ENCODE peak calls at places on chromosomes 13 and 19, in four cellular contexts. J is transverse colon, H is stomach, Q is IMR-90. G is an unnamed sample.

GRCh38 chr13:59607780-59608233 is 555.9 kb downstream of the DIAPH3 start:
- DNase-seq in J (no peak), Q (no peak), H (no peak), G (no peak)

GRCh38 chr13:40404407-40404806 is 262.0 kb downstream of the FOXO1 start:
- DNase-seq in Q (no peak), H (no peak), J (no peak), G (no peak)

GRCh38 chr13:91248249-91248648 is 99.2 kb upstream of the MIR17HG start:
- DNase-seq in J (no peak), H (no peak), Q (no peak), G (no peak)

GRCh38 chr19:56596676-56597075 is 1.6 kb downstream of the ZNF71 start:
- DNase-seq in Q (no peak), H (no peak), J (no peak), G (no peak)

GRCh38 chr19:4369109-4369887 is 25.9 kb downstream of the MPND start:
- DNase-seq in H (peak), Q (no peak), J (peak), G (peak)

GRCh38 chr13:104594801-104595200 is 1528.6 kb upstream of the SLC10A2 start:
- DNase-seq in Q (no peak), J (no peak), H (no peak), G (no peak)

GRCh38 chr13:113972451-113973217 is 1.2 kb downstream of the C13orf46 start:
- DNase-seq in H (no peak), Q (peak), J (no peak), G (no peak)

GRCh38 chr19:4575267-4575793 is 15.8 kb upstream of the SEMA6B start:
- DNase-seq in J (no peak), Q (peak), H (no peak), G (peak)

GRCh38 chr19:413756-414420 is 4.9 kb upstream of the C2CD4C start:
- DNase-seq in J (no peak), H (no peak), Q (no peak), G (peak)

GRCh38 chr13:62611343-62611742 is 1195.7 kb upstream of the PCDH20 start:
- DNase-seq in H (no peak), Q (no peak), J (no peak), G (no peak)

GRCh38 chr19:41616785-41617621 is 9.9 kb downstream of the CEACAM4 start:
- DNase-seq in Q (peak), H (no peak), J (no peak), G (no peak)

GRCh38 chr13:85303630-85304029 is 495.6 kb downstream of the SLITRK6 start:
- DNase-seq in H (no peak), Q (no peak), J (no peak), G (no peak)

GRCh38 chr13:74070065-74070464 is 64.1 kb downstream of the KLF12 start:
- DNase-seq in H (no peak), J (no peak), Q (no peak), G (no peak)

GRCh38 chr13:110818747-110819146 is 96.1 kb downstream of the ANKRD10 start:
- DNase-seq in Q (no peak), J (no peak), H (no peak), G (no peak)

GRCh38 chr19:32471095-32471494 is 65.5 kb downstream of the DPY19L3 start:
- DNase-seq in J (no peak), Q (no peak), H (no peak), G (no peak)

GRCh38 chr19:55160986-55161365 is 3.4 kb upstream of the TNNI3 start:
- DNase-seq in Q (no peak), J (no peak), H (no peak), G (no peak)

GRCh38 chr13:34655554-34655953 is 286.5 kb upstream of the NBEA start:
- DNase-seq in H (no peak), J (no peak), Q (no peak), G (no peak)

GRCh38 chr13:23488442-23488841 is 54.9 kb upstream of the SACS start:
- DNase-seq in Q (peak), J (no peak), H (no peak), G (no peak)

GRCh38 chr19:34662919-34663318 is 14.0 kb downstream of the SCGB2B2 start:
- DNase-seq in Q (no peak), J (no peak), H (no peak), G (no peak)

GRCh38 chr13:39148513-39148961 is 110.3 kb downstream of the NHLRC3 start:
- DNase-seq in J (no peak), Q (no peak), H (no peak), G (no peak)

GRCh38 chr19:34505321-34506025 is 23.9 kb downstream of the WTIP start:
- DNase-seq in Q (no peak), H (no peak), J (no peak), G (peak)

GRCh38 chr13:40662866-40663265 is 3.6 kb downstream of the FOXO1 start:
- DNase-seq in H (no peak), J (no peak), Q (no peak), G (no peak)

GRCh38 chr19:39413269-39413902 is 917 bp downstream of the PLEKHG2 start:
- DNase-seq in H (no peak), Q (peak), J (peak), G (peak)

GRCh38 chr13:59776924-59777690 is 386.6 kb downstream of the DIAPH3 start:
- DNase-seq in Q (peak), H (no peak), J (no peak), G (no peak)

GRCh38 chr13:41059896-41060722 is 1.2 kb upstream of the WBP4 start:
- DNase-seq in H (peak), Q (peak), J (peak), G (peak)

GRCh38 chr13:75723927-75724326 is 87.8 kb downstream of the LMO7 start:
- DNase-seq in J (no peak), H (no peak), Q (no peak), G (no peak)

GRCh38 chr13:75635101-75635620 is 969 bp upstream of the LMO7 start:
- DNase-seq in H (no peak), Q (no peak), J (no peak), G (no peak)

GRCh38 chr19:33062902-33063301 is 1.8 kb downstream of the RHPN2 start:
- DNase-seq in Q (no peak), J (no peak), H (no peak), G (no peak)

GRCh38 chr13:71797487-71797886 is 69.5 kb downstream of the DACH1 start:
- DNase-seq in Q (no peak), J (no peak), H (no peak), G (no peak)

GRCh38 chr19:15177269-15178116 is 23.3 kb downstream of the NOTCH3 start:
- DNase-seq in J (peak), H (peak), Q (peak), G (peak)

GRCh38 chr13:49110122-49110831 is 109.9 kb upstream of the MLNR start:
- DNase-seq in H (peak), J (peak), Q (peak), G (no peak)

GRCh38 chr13:21674271-21675009 is 3.6 kb downstream of the FGF9 start:
- DNase-seq in H (no peak), Q (no peak), J (peak), G (peak)

GRCh38 chr13:109396266-109396665 is 390.1 kb downstream of the IRS2 start:
- DNase-seq in J (no peak), Q (no peak), H (no peak), G (no peak)

GRCh38 chr19:53671621-53672111 is 39.9 kb downstream of the DPRX start:
- DNase-seq in H (no peak), J (no peak), Q (no peak), G (no peak)

GRCh38 chr13:49651775-49652690 is 23.7 kb downstream of the ARL11 start:
- DNase-seq in H (no peak), J (no peak), Q (no peak), G (no peak)

GRCh38 chr19:28598861-28599260 is 614.1 kb downstream of the UQCRFS1 start:
- DNase-seq in J (no peak), H (no peak), Q (no peak), G (no peak)

GRCh38 chr13:106118996-106119395 is 416.5 kb downstream of the EFNB2 start:
- DNase-seq in J (no peak), H (no peak), Q (no peak), G (no peak)

GRCh38 chr19:5357584-5357983 is 17.0 kb upstream of the PTPRS start:
- DNase-seq in J (no peak), Q (no peak), H (no peak), G (no peak)

GRCh38 chr19:30206187-30206586 is 166.0 kb upstream of the ZNF536 start:
- DNase-seq in H (no peak), Q (no peak), J (no peak), G (no peak)

GRCh38 chr13:98972627-98973026 is 5.2 kb downstream of the DOCK9 start:
- DNase-seq in J (no peak), H (no peak), Q (peak), G (no peak)
- TF ChIP-seq POLR2A in J (no peak), H (no peak), Q (no peak), G (no peak)

GRCh38 chr19:10087296-10088061 is 1.4 kb downstream of the SHFL start:
- DNase-seq in Q (no peak), H (no peak), J (no peak), G (no peak)
- H3K4me3 ChIP-seq in Q (peak), H (peak), J (no peak), G (peak)

DNA sequence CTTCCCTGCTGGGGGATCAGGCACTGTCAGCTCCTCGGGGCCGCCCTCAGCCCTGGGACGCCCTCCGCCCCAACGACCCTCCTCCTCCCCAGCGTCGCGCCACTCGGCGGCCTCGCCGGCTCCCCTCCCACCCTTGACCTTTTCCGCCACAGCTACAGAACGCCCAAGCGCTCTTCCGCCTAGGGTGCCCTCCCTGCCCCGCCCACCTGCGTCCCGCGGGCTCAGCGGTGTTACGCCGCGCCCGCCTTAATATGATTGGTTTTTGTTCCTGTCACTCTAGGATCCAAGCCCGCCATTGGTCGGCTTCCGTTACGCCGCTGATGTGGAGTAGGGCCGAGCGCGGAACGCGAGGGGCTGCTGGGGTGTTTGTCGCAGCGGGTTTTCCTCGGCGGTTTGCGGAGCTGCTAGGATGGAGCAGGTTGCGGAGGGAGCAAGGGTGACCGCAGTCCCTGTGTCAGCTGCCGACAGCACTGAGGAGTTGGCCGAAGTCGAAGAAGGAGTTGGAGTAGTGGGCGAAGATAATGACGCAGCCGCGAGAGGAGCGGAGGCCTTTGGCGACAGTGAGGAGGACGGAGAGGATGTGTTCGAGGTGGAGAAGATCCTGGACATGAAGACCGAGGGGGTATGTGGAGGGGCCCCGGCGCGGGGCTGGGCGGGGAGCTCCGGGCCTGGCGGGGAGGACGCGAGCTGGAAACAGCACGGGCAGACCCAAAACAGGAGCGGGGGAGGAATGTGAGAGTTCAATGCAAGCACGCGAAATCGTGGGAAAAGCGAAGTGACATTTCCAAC is at the start of gene MPHOSPH8:
- DNase-seq in J (peak), Q (peak), H (peak), G (peak)
- TF ChIP-seq POLR2A in J (peak), Q (no peak), H (no peak), G (peak)

GRCh38 chr19:45152504-45153338 is 8.1 kb downstream of the NKPD1 start:
- DNase-seq in Q (peak), J (peak), H (peak), G (peak)
- H3K4me3 ChIP-seq in Q (peak), J (no peak), H (peak), G (no peak)

GRCh38 chr19:8325454-8325853 is 4.2 kb downstream of the RPS28 start:
- DNase-seq in Q (no peak), H (no peak), J (no peak), G (no peak)

GRCh38 chr19:8324186-8325050 is 3.1 kb downstream of the RPS28 start:
- DNase-seq in J (no peak), H (no peak), Q (no peak), G (no peak)

GRCh38 chr19:8322638-8322997 is 1.3 kb downstream of the RPS28 start:
- DNase-seq in H (no peak), Q (no peak), J (no peak), G (no peak)

GRCh38 chr19:8321760-8322637 is 703 bp downstream of the RPS28 start:
- DNase-seq in J (no peak), H (no peak), Q (no peak), G (no peak)

GRCh38 chr19:8323781-8324185 is 2.5 kb downstream of the RPS28 start:
- DNase-seq in H (no peak), J (no peak), Q (no peak), G (no peak)
- TF ChIP-seq POLR2A in H (no peak), J (no peak), Q (no peak), G (no peak)

DNA sequence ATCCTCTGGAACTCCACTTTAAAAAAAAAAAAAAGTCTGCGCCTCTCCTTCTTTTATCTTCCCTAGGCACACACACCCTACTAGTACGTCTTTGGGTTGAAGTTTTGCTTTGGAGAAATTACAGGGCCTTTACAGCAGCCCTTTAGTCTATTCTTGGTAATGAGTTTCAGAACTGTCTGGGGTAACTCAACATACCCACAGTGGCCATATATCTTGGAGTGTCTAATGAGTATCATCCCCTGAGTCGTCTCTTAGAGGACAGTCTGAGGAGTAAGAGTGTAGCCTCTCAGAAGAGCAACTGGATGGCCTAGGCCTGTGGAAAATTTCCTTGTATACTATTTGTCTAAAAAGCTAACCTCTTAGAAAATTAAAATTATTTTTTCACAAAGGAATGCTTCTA is 6.1 kb upstream of the ZNF681 start:
- DNase-seq in Q (no peak), J (no peak), H (no peak), G (no peak)
- H3K4me3 ChIP-seq in Q (no peak), J (no peak), H (no peak), G (no peak)

GRCh38 chr19:49677232-49677881 is at the start of gene PRMT1:
- DNase-seq in Q (no peak), H (no peak), J (peak), G (no peak)
- TF ChIP-seq POLR2A in Q (peak), H (no peak), J (peak), G (peak)

GRCh38 chr19:2274937-2275535 is 6.9 kb downstream of the PEAK3 start:
- DNase-seq in J (peak), Q (peak), H (peak), G (peak)
- H3K4me3 ChIP-seq in J (no peak), Q (no peak), H (no peak), G (peak)